ENCODE peak calls at places on chromosomes 11 and 22, in six cellular contexts. S is stomach, N is HCT116, Y is body of pancreas, B is spleen, D is ovary. V is an unnamed sample.
A peak's percentile ranks its signal among the peaks of the same experiment; 100 is the strongest.

GRCh38 chr22:29949872-29950271 is 66.9 kb downstream of the MTMR3 start:
- DNase-seq in S (no peak), N (no peak), Y (no peak), B (no peak), D (no peak), V (no peak)

GRCh38 chr11:107232451-107232850 is 214.2 kb upstream of the GUCY1A2 start:
- DNase-seq in S (no peak), N (no peak), Y (no peak), B (no peak), D (no peak), V (no peak)

GRCh38 chr11:66315498-66315885 is 1.4 kb downstream of the CD248 start:
- DNase-seq in S (no peak), N (no peak), Y (no peak), B (no peak), D (no peak), V (no peak)

GRCh38 chr11:112266410-112266778 is 5.7 kb upstream of the PLET1 start:
- DNase-seq in S (no peak), N (no peak), Y (no peak), B (no peak), D (no peak), V (no peak)

GRCh38 chr11:132564120-132564519 is 968.2 kb downstream of the OPCML start:
- DNase-seq in S (no peak), N (no peak), Y (no peak), B (no peak), D (no peak), V (no peak)

GRCh38 chr11:125401746-125402145 is 94.3 kb downstream of the FEZ1 start:
- DNase-seq in S (no peak), N (no peak), Y (no peak), B (peak; percentile 41), D (peak; percentile 30), V (no peak)

GRCh38 chr22:30047364-30047738 is 32.9 kb upstream of the HORMAD2 start:
- DNase-seq in S (no peak), N (no peak), Y (no peak), B (no peak), D (no peak), V (no peak)

GRCh38 chr11:133553885-133554586 is 21.7 kb upstream of the OPCML start:
- DNase-seq in S (no peak), N (no peak), Y (no peak), B (no peak), D (no peak), V (peak; percentile 16)

GRCh38 chr11:2186669-2187266 is 15.2 kb upstream of the TH start:
- DNase-seq in S (peak; percentile 62), N (peak; percentile 51), Y (peak; percentile 44), B (no peak), D (no peak), V (no peak)

GRCh38 chr11:2525941-2526807 is 81.4 kb downstream of the KCNQ1 start:
- DNase-seq in S (peak; percentile 63), N (no peak), Y (no peak), B (peak; percentile 66), D (peak; percentile 12), V (no peak)

GRCh38 chr11:13016415-13016814 is 7.3 kb downstream of the RASSF10 start:
- DNase-seq in S (no peak), N (peak; percentile 13), Y (no peak), B (no peak), D (no peak), V (no peak)

GRCh38 chr22:37911697-37912096 is 5.6 kb downstream of the MICALL1 start:
- DNase-seq in S (no peak), N (no peak), Y (no peak), B (no peak), D (no peak), V (no peak)

GRCh38 chr11:110433393-110434333 is 3.9 kb downstream of the FDX1 start:
- DNase-seq in S (no peak), N (no peak), Y (no peak), B (no peak), D (no peak), V (no peak)

GRCh38 chr22:21942407-21942895 is 10.2 kb downstream of the PPM1F start:
- DNase-seq in S (peak; percentile 38), N (peak; percentile 44), Y (peak; percentile 63), B (peak; percentile 92), D (peak; percentile 64), V (peak; percentile 90)

GRCh38 chr11:44600739-44601416 is 35.4 kb downstream of the CD82 start:
- DNase-seq in S (no peak), N (no peak), Y (no peak), B (peak; percentile 88), D (no peak), V (peak; percentile 38)

GRCh38 chr22:46319319-46319718 is 16.2 kb upstream of the TRMU start:
- DNase-seq in S (no peak), N (no peak), Y (no peak), B (peak; percentile 54), D (no peak), V (no peak)

GRCh38 chr11:14642453-14642852 is 1.2 kb upstream of the PDE3B start:
- DNase-seq in S (no peak), N (no peak), Y (no peak), B (no peak), D (no peak), V (no peak)

GRCh38 chr11:29214833-29215232 is 802.0 kb downstream of the KCNA4 start:
- DNase-seq in S (no peak), N (no peak), Y (no peak), B (no peak), D (no peak), V (no peak)

GRCh38 chr22:36391648-36392047 is 3.9 kb upstream of the MYH9 start:
- DNase-seq in S (no peak), N (no peak), Y (no peak), B (no peak), D (no peak), V (no peak)

GRCh38 chr11:100674212-100674611 is 12.9 kb upstream of the ARHGAP42 start:
- DNase-seq in S (no peak), N (no peak), Y (no peak), B (no peak), D (no peak), V (no peak)

GRCh38 chr11:94790771-94791180 is 22.6 kb downstream of the AMOTL1 start:
- DNase-seq in S (no peak), N (peak; percentile 48), Y (no peak), B (no peak), D (no peak), V (no peak)

GRCh38 chr22:50059881-50060262 is 1.8 kb upstream of the TTLL8 start:
- DNase-seq in S (no peak), N (no peak), Y (no peak), B (no peak), D (no peak), V (no peak)
- H3K4me3 ChIP-seq in S (no peak overlapping the region), N (no peak overlapping the region), Y (no peak overlapping the region), B (no peak overlapping the region), D (no peak overlapping the region), V (no peak overlapping the region)

GRCh38 chr11:61675826-61676225 is 4.4 kb upstream of the DAGLA start:
- DNase-seq in S (no peak), N (no peak), Y (no peak), B (no peak), D (no peak), V (no peak)
- H3K27me3 ChIP-seq in S (no peaks in the 10 kb centered on the region), N (peaks cover 38% of the 10 kb centered on the region), Y (no peaks in the 10 kb centered on the region), B (no peaks in the 10 kb centered on the region), D (no peaks in the 10 kb centered on the region), V (peaks cover 13% of the 10 kb centered on the region)

GRCh38 chr11:117950320-117950719 is 21.1 kb upstream of the TMPRSS13 start:
- DNase-seq in S (no peak), N (no peak), Y (peak; percentile 24), B (no peak), D (no peak), V (no peak)
- TF ChIP-seq CTCF in S (no peak), N (no peak), Y (peak; percentile 17), B (peak; percentile 45), D (no peak), V (no peak)

GRCh38 chr11:62338218-62338617 is 970 bp downstream of the ASRGL1 start:
- DNase-seq in S (no peak), N (no peak), Y (no peak), B (no peak), D (no peak), V (no peak)
- H3K4me3 ChIP-seq in S (peak overlapping the region; percentile 74), N (peak overlapping the region; percentile 78), Y (peak overlapping the region; percentile 75), B (peak overlapping the region; percentile 59), D (peak overlapping the region; percentile 46), V (peak overlapping the region; percentile 72)

DNA sequence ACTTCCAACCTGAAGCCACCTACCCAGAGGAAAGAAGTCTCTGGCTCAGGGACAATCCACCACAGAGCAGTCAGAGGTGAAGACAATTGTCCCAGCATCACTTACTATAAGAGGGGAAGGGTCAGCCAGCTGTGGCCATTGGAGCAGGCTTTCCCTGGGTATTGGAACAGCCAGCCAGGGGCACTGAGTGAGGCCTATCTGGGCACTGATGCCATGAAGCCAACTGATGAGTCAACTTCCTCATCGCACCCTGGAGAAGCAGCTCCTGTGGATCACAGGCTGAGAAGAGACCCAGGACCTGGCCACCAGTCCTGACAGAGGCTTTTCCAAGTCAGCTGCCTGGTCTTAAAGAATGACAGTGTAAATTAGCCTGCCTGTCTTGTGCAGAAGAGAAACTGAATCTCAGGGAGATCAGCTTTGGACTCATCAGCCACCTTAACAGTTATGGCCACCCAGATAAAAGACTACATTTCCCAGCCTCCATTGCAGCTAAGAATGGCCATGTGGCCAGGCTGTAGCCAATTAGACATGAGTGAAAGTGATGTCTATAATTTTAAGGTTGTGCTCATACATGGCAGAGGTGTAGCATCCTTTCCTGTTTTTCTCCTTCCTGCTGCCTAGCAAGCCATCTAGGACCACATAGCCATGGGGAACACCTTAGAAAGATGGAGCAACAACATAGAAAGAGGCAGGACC is 19.0 kb downstream of the CHST1 start:
- DNase-seq in S (no peak), N (peak; percentile 28), Y (no peak), B (peak; percentile 32), D (no peak), V (no peak)
- H3K27me3 ChIP-seq in S (no peaks in the 10 kb centered on the region), N (peaks cover 16% of the 10 kb centered on the region), Y (no peaks in the 10 kb centered on the region), B (no peaks in the 10 kb centered on the region), D (no peaks in the 10 kb centered on the region), V (peaks cover 28% of the 10 kb centered on the region)

GRCh38 chr22:41237707-41238569 is 2.8 kb downstream of the CHADL start:
- DNase-seq in S (peak; percentile 88), N (no peak), Y (peak; percentile 86), B (peak; percentile 97), D (peak; percentile 55), V (peak; percentile 77)
- TF ChIP-seq CTCF in S (no peak), N (peak; percentile 18), Y (peak; percentile 80), B (peak; percentile 63), D (peak; percentile 35), V (peak; percentile 57)

V was measured in heart right ventricle.